ENCODE peak calls at places on chromosomes 11 and 22, in four cellular contexts. H is EL; U is activated T-cell treated with anti-CD3 and anti-CD28 coated beads, Interleukin-2, amount 50 U/mL, for 72 hours; G is heart left ventricle. V is an unnamed sample.

GRCh38 chr11:112300094-112300786 is 39.6 kb upstream of the PLET1 start:
- DNase-seq in U (no peak), G (peak; percentile 58), H (no peak), V (no peak)

GRCh38 chr11:2222479-2222878 is 47.9 kb downstream of the ASCL2 start:
- DNase-seq in U (no peak), H (no peak), G (no peak), V (no peak)

GRCh38 chr11:44777537-44778199 is 50.9 kb downstream of the TSPAN18 start:
- DNase-seq in U (no peak), H (no peak), G (no peak), V (peak; percentile 94)

GRCh38 chr22:39496131-39496838 is 5.8 kb upstream of the MIEF1 start:
- DNase-seq in H (peak; percentile 63), U (peak; percentile 60), G (peak; percentile 77), V (peak; percentile 86)

GRCh38 chr22:22424210-22424800 is 84.2 kb downstream of the ZNF280B start:
- DNase-seq in G (no peak), U (no peak), H (no peak), V (no peak)

GRCh38 chr11:35009191-35009940 is 92.9 kb downstream of the PDHX start:
- DNase-seq in H (peak; percentile 77), G (no peak), U (no peak), V (peak; percentile 83)

GRCh38 chr11:70593446-70593983 is 195.2 kb downstream of the CTTN start:
- DNase-seq in G (no peak), U (no peak), H (no peak), V (no peak)

GRCh38 chr22:18060646-18061620 is 16.9 kb upstream of the PEX26 start:
- DNase-seq in U (no peak), H (peak; percentile 91), G (no peak), V (no peak)